ENCODE peak calls at places on chromosomes 16 and 17, in six cellular contexts. S, L, Q, I, V and O are unnamed samples.
A peak's percentile ranks its signal among the peaks of the same experiment; 100 is the strongest.

GRCh38 chr16:69520413-69520799 is 45.4 kb upstream of the NFAT5 start:
- DNase-seq in S (no peak), L (no peak), Q (no peak), I (no peak), V (no peak), O (no peak)

GRCh38 chr17:68390888-68391545 is 66.3 kb downstream of the WIPI1 start:
- DNase-seq in S (peak; percentile 50), L (no peak), Q (no peak), I (no peak), V (no peak), O (no peak)

GRCh38 chr17:55561973-55562495 is 50.8 kb upstream of the SMIM36 start:
- DNase-seq in S (no peak), L (no peak), Q (no peak), I (no peak), V (no peak), O (no peak)

GRCh38 chr17:74177018-74177450 is 26.4 kb upstream of the RPL38 start:
- DNase-seq in S (no peak), L (no peak), Q (no peak), I (no peak), V (no peak), O (no peak)

GRCh38 chr17:56851008-56851407 is 17.1 kb downstream of the DGKE start:
- DNase-seq in S (no peak), L (no peak), Q (no peak), I (no peak), V (no peak), O (no peak)

GRCh38 chr16:53775106-53775820 is 71.3 kb downstream of the FTO start:
- DNase-seq in S (no peak), L (no peak), Q (no peak), I (no peak), V (no peak), O (no peak)

GRCh38 chr16:22683730-22684280 is 130.2 kb upstream of the HS3ST2 start:
- DNase-seq in S (no peak), L (no peak), Q (no peak), I (no peak), V (no peak), O (no peak)

GRCh38 chr17:7589204-7589868 is 558 bp downstream of the SOX15 start:
- DNase-seq in S (peak; percentile 87), L (no peak), Q (no peak), I (no peak), V (peak; percentile 70), O (no peak)

GRCh38 chr16:75660321-75660720 is 12.7 kb downstream of the TERF2IP start:
- DNase-seq in S (no peak), L (no peak), Q (no peak), I (no peak), V (no peak), O (no peak)

GRCh38 chr17:27547301-27547683 is 83.7 kb upstream of the LGALS9 start:
- DNase-seq in S (no peak), L (no peak), Q (no peak), I (no peak), V (no peak), O (no peak)

GRCh38 chr16:27209591-27209990 is 6.3 kb downstream of the KDM8 start:
- DNase-seq in S (no peak), L (no peak), Q (no peak), I (no peak), V (no peak), O (no peak)

GRCh38 chr16:50627419-50627818 is 53.7 kb downstream of the SNX20 start:
- DNase-seq in S (peak; percentile 38), L (no peak), Q (no peak), I (no peak), V (no peak), O (no peak)